ENCODE peak calls at places on chromosomes 3 and 15, in eight cellular contexts. One of them, this sample, is unnamed.

GRCh38 chr15:88423331-88423730 is 43.9 kb downstream of the MRPL46 start:
- DNase-seq in body of pancreas: no peak
- DNase-seq in right atrium auricular region: no peak
- DNase-seq in esophagus squamous epithelium: no peak
- DNase-seq in left lung: no peak
- DNase-seq in MM.1S: no peak
- DNase-seq in mesendoderm: no peak
- DNase-seq in uterus: no peak
- DNase-seq in this sample: no peak

GRCh38 chr3:60598668-60599067 is 652.6 kb downstream of the FHIT start:
- DNase-seq in uterus: no peak
- DNase-seq in esophagus squamous epithelium: no peak
- DNase-seq in left lung: no peak
- DNase-seq in right atrium auricular region: no peak
- DNase-seq in mesendoderm: no peak
- DNase-seq in MM.1S: no peak
- DNase-seq in body of pancreas: no peak
- DNase-seq in this sample: no peak

GRCh38 chr15:64024172-64025050 is 21.9 kb downstream of the DAPK2 start:
- DNase-seq in uterus: no peak
- DNase-seq in body of pancreas: no peak
- DNase-seq in mesendoderm: peak; percentile 62
- DNase-seq in left lung: no peak
- DNase-seq in MM.1S: no peak
- DNase-seq in esophagus squamous epithelium: no peak
- DNase-seq in right atrium auricular region: no peak
- DNase-seq in this sample: no peak

GRCh38 chr3:87320748-87321634 is 44.6 kb upstream of the POU1F1 start:
- DNase-seq in left lung: no peak
- DNase-seq in uterus: no peak
- DNase-seq in esophagus squamous epithelium: no peak
- DNase-seq in MM.1S: no peak
- DNase-seq in body of pancreas: no peak
- DNase-seq in right atrium auricular region: no peak
- DNase-seq in mesendoderm: no peak
- DNase-seq in this sample: no peak

GRCh38 chr15:93298901-93299300 is 209.9 kb upstream of the RGMA start:
- DNase-seq in body of pancreas: peak; percentile 33
- DNase-seq in esophagus squamous epithelium: no peak
- DNase-seq in mesendoderm: no peak
- DNase-seq in right atrium auricular region: no peak
- DNase-seq in MM.1S: no peak
- DNase-seq in left lung: no peak
- DNase-seq in uterus: peak; percentile 74
- DNase-seq in this sample: no peak

GRCh38 chr3:73868688-73869315 is 244.1 kb upstream of the PDZRN3 start:
- DNase-seq in body of pancreas: peak; percentile 46
- DNase-seq in MM.1S: peak; percentile 27
- DNase-seq in mesendoderm: peak; percentile 45
- DNase-seq in right atrium auricular region: no peak
- DNase-seq in esophagus squamous epithelium: no peak
- DNase-seq in left lung: no peak
- DNase-seq in uterus: peak; percentile 18
- DNase-seq in this sample: no peak

GRCh38 chr3:13265507-13265906 is 154.6 kb downstream of the NUP210 start:
- DNase-seq in esophagus squamous epithelium: no peak
- DNase-seq in mesendoderm: no peak
- DNase-seq in uterus: no peak
- DNase-seq in body of pancreas: no peak
- DNase-seq in right atrium auricular region: no peak
- DNase-seq in MM.1S: no peak
- DNase-seq in left lung: no peak
- DNase-seq in this sample: no peak

GRCh38 chr15:65336767-65337435 is 32.4 kb downstream of the RNU5B-1 start:
- DNase-seq in esophagus squamous epithelium: no peak
- DNase-seq in body of pancreas: no peak
- DNase-seq in uterus: no peak
- DNase-seq in right atrium auricular region: no peak
- DNase-seq in left lung: no peak
- DNase-seq in MM.1S: no peak
- DNase-seq in mesendoderm: no peak
- DNase-seq in this sample: no peak

GRCh38 chr3:43515208-43515917 is 106.4 kb downstream of the ANO10 start:
- DNase-seq in body of pancreas: no peak
- DNase-seq in MM.1S: no peak
- DNase-seq in esophagus squamous epithelium: no peak
- DNase-seq in uterus: no peak
- DNase-seq in right atrium auricular region: no peak
- DNase-seq in mesendoderm: no peak
- DNase-seq in left lung: no peak
- DNase-seq in this sample: no peak

GRCh38 chr15:42097018-42097417 is 2.7 kb upstream of the PLA2G4D start:
- DNase-seq in mesendoderm: no peak
- DNase-seq in body of pancreas: no peak
- DNase-seq in esophagus squamous epithelium: no peak
- DNase-seq in right atrium auricular region: peak; percentile 13
- DNase-seq in MM.1S: no peak
- DNase-seq in uterus: no peak
- DNase-seq in left lung: no peak
- DNase-seq in this sample: no peak

GRCh38 chr15:26243382-26243781 is 380.3 kb upstream of the ATP10A start:
- DNase-seq in right atrium auricular region: peak; percentile 5
- DNase-seq in uterus: no peak
- DNase-seq in left lung: no peak
- DNase-seq in esophagus squamous epithelium: no peak
- DNase-seq in body of pancreas: no peak
- DNase-seq in mesendoderm: peak; percentile 78
- DNase-seq in MM.1S: no peak
- DNase-seq in this sample: no peak

GRCh38 chr3:193502871-193503270 is 51.8 kb downstream of the ATP13A4 start:
- DNase-seq in right atrium auricular region: no peak
- DNase-seq in esophagus squamous epithelium: no peak
- DNase-seq in MM.1S: no peak
- DNase-seq in mesendoderm: peak; percentile 86
- DNase-seq in body of pancreas: no peak
- DNase-seq in left lung: no peak
- DNase-seq in uterus: no peak
- DNase-seq in this sample: no peak

GRCh38 chr15:60324706-60325438 is 72.9 kb downstream of the ANXA2 start:
- DNase-seq in body of pancreas: no peak
- DNase-seq in uterus: no peak
- DNase-seq in left lung: no peak
- DNase-seq in right atrium auricular region: no peak
- DNase-seq in mesendoderm: no peak
- DNase-seq in esophagus squamous epithelium: no peak
- DNase-seq in MM.1S: no peak
- DNase-seq in this sample: no peak

GRCh38 chr3:127104586-127104985 is 88.3 kb upstream of the PRR23E start:
- DNase-seq in mesendoderm: no peak
- DNase-seq in left lung: no peak
- DNase-seq in MM.1S: no peak
- DNase-seq in uterus: no peak
- DNase-seq in right atrium auricular region: no peak
- DNase-seq in esophagus squamous epithelium: no peak
- DNase-seq in body of pancreas: no peak
- DNase-seq in this sample: no peak

GRCh38 chr3:4709336-4709735 is 216.2 kb downstream of the ITPR1 start:
- DNase-seq in uterus: no peak
- DNase-seq in right atrium auricular region: no peak
- DNase-seq in MM.1S: no peak
- DNase-seq in esophagus squamous epithelium: no peak
- DNase-seq in body of pancreas: no peak
- DNase-seq in mesendoderm: no peak
- DNase-seq in left lung: no peak
- DNase-seq in this sample: no peak

GRCh38 chr3:4271834-4272233 is 31.3 kb upstream of the SETMAR start:
- DNase-seq in MM.1S: peak; percentile 39
- DNase-seq in right atrium auricular region: no peak
- DNase-seq in esophagus squamous epithelium: no peak
- DNase-seq in left lung: no peak
- DNase-seq in body of pancreas: no peak
- DNase-seq in mesendoderm: peak; percentile 62
- DNase-seq in uterus: no peak
- DNase-seq in this sample: no peak

GRCh38 chr3:113241292-113242033 is 30.1 kb downstream of the BOC start:
- DNase-seq in MM.1S: no peak
- DNase-seq in left lung: no peak
- DNase-seq in mesendoderm: peak; percentile 96
- DNase-seq in esophagus squamous epithelium: no peak
- DNase-seq in body of pancreas: no peak
- DNase-seq in uterus: peak; percentile 74
- DNase-seq in right atrium auricular region: no peak
- DNase-seq in this sample: no peak
- H3K4me3 ChIP-seq in MM.1S: no peak overlapping the region
- H3K4me3 ChIP-seq in left lung: no peak overlapping the region
- H3K4me3 ChIP-seq in mesendoderm: no peak overlapping the region
- H3K4me3 ChIP-seq in esophagus squamous epithelium: no peak overlapping the region
- H3K4me3 ChIP-seq in body of pancreas: no peak overlapping the region
- H3K4me3 ChIP-seq in uterus: peak overlapping the region; percentile 7
- H3K4me3 ChIP-seq in right atrium auricular region: no peak overlapping the region
- H3K4me3 ChIP-seq in this sample: no peak overlapping the region

GRCh38 chr15:76309561-76310330 is 1.5 kb downstream of the ETFA start:
- DNase-seq in right atrium auricular region: no peak
- DNase-seq in left lung: no peak
- DNase-seq in body of pancreas: no peak
- DNase-seq in MM.1S: no peak
- DNase-seq in uterus: no peak
- DNase-seq in esophagus squamous epithelium: no peak
- DNase-seq in mesendoderm: peak; percentile 26
- DNase-seq in this sample: no peak
- H3K27ac ChIP-seq in right atrium auricular region: peak overlapping the region; percentile 92
- H3K27ac ChIP-seq in left lung: no peak overlapping the region
- H3K27ac ChIP-seq in body of pancreas: no peak overlapping the region
- H3K27ac ChIP-seq in MM.1S: no peak overlapping the region
- H3K27ac ChIP-seq in uterus: no peak overlapping the region
- H3K27ac ChIP-seq in esophagus squamous epithelium: no peak overlapping the region
- H3K27ac ChIP-seq in mesendoderm: no peak overlapping the region
- H3K27ac ChIP-seq in this sample: no peak overlapping the region

DNA sequence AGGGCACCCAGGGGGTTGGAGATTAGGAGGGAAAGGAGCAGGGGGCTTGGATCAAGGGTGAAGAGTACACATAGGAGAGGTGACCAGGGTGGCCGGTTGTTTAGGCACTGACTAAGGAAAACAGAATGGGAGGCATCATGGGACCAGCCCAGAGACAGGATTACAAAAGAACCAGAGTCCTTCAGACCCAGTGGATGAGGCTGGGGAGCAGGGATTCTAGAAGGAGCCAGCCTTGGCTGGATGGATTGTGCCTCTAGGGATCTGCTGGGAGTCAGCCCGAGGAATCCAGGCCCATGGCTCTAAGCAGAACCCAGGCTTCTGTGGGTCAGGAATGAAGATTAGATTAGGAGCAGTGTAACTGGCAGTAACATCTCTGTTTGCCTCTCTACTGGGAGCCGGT is 98.6 kb downstream of the ARNT2 start:
- DNase-seq in mesendoderm: no peak
- DNase-seq in MM.1S: no peak
- DNase-seq in right atrium auricular region: no peak
- DNase-seq in body of pancreas: no peak
- DNase-seq in uterus: no peak
- DNase-seq in left lung: no peak
- DNase-seq in esophagus squamous epithelium: no peak
- DNase-seq in this sample: peak; percentile 82
- H3K4me1 ChIP-seq in mesendoderm: no peaks in the 10 kb centered on the region
- H3K4me1 ChIP-seq in MM.1S: no peaks in the 10 kb centered on the region
- H3K4me1 ChIP-seq in right atrium auricular region: peaks cover 19% of the 10 kb centered on the region
- H3K4me1 ChIP-seq in body of pancreas: no peaks in the 10 kb centered on the region
- H3K4me1 ChIP-seq in uterus: no peaks in the 10 kb centered on the region
- H3K4me1 ChIP-seq in left lung: no peaks in the 10 kb centered on the region
- H3K4me1 ChIP-seq in esophagus squamous epithelium: no peaks in the 10 kb centered on the region
- H3K4me1 ChIP-seq in this sample: peaks cover 11% of the 10 kb centered on the region

GRCh38 chr15:46365612-46366011 is 730.8 kb downstream of the SQOR start:
- DNase-seq in body of pancreas: peak; percentile 17
- DNase-seq in esophagus squamous epithelium: no peak
- DNase-seq in MM.1S: no peak
- DNase-seq in uterus: no peak
- DNase-seq in mesendoderm: no peak
- DNase-seq in left lung: no peak
- DNase-seq in right atrium auricular region: no peak
- DNase-seq in this sample: no peak

DNA sequence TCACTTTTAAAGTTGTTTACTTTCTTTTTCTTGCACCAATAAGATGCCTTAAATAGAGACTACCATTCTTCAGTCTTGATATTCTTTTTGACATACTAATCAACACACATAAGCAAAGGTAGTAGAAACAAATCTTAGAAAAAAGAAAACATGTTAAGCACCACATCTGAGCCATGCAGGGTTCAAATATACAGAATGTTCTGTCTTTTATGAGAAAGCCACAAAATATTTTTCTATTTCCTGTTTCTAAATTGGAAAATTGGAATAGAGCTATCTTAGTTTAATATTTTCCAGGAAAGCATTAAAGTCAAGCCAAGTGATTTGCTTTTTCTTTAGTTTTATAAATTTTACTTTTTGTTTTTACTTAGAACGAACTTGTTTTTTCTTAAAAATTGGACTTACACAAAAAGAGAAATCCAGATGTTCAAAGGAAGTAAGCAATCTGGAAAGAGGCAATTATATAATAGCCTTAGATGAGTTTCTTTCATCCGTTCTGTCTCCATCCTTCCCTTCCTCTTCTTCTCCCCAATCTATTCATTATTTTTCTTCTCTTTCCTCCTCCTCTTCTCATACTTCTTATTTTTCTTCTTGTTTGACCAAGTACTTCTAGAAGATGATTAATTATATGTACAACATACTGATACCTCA is 731.7 kb downstream of the SQOR start:
- DNase-seq in MM.1S: no peak
- DNase-seq in mesendoderm: no peak
- DNase-seq in esophagus squamous epithelium: no peak
- DNase-seq in right atrium auricular region: no peak
- DNase-seq in body of pancreas: no peak
- DNase-seq in left lung: no peak
- DNase-seq in uterus: no peak
- DNase-seq in this sample: no peak
- H3K4me3 ChIP-seq in MM.1S: no peak overlapping the region
- H3K4me3 ChIP-seq in mesendoderm: no peak overlapping the region
- H3K4me3 ChIP-seq in esophagus squamous epithelium: no peak overlapping the region
- H3K4me3 ChIP-seq in right atrium auricular region: no peak overlapping the region
- H3K4me3 ChIP-seq in body of pancreas: no peak overlapping the region
- H3K4me3 ChIP-seq in left lung: no peak overlapping the region
- H3K4me3 ChIP-seq in uterus: no peak overlapping the region
- H3K4me3 ChIP-seq in this sample: peak overlapping the region; percentile 28

This sample was measured in right cardiac atrium.